ENCODE peak calls at places on chromosomes 2 and 18, in four cellular contexts. One of them, this sample, is unnamed.
A peak's percentile ranks its signal among the peaks of the same experiment; 100 is the strongest.

GRCh38 chr2:85704800-85705679 is 10.9 kb downstream of the GNLY start:
- DNase-seq in neural progenitor cell: no peak
- DNase-seq in HCT116: no peak
- DNase-seq in MM.1S: peak; percentile 45
- DNase-seq in this sample: peak; percentile 21

GRCh38 chr18:38493991-38494559 is 928.5 kb upstream of the CELF4 start:
- DNase-seq in neural progenitor cell: no peak
- DNase-seq in HCT116: no peak
- DNase-seq in MM.1S: no peak
- DNase-seq in this sample: no peak

GRCh38 chr2:24888177-24888576 is 31.9 kb downstream of the ADCY3 start:
- DNase-seq in neural progenitor cell: no peak
- DNase-seq in HCT116: no peak
- DNase-seq in MM.1S: no peak
- DNase-seq in this sample: no peak

GRCh38 chr2:27552941-27553340 is 29.9 kb upstream of the ZNF512 start:
- DNase-seq in neural progenitor cell: no peak
- DNase-seq in HCT116: no peak
- DNase-seq in MM.1S: no peak
- DNase-seq in this sample: no peak

GRCh38 chr2:139600166-139600565 is 820.0 kb upstream of the NXPH2 start:
- DNase-seq in neural progenitor cell: no peak
- DNase-seq in HCT116: no peak
- DNase-seq in MM.1S: no peak
- DNase-seq in this sample: no peak

GRCh38 chr2:20612835-20613341 is 38.0 kb downstream of the HS1BP3 start:
- DNase-seq in neural progenitor cell: no peak
- DNase-seq in HCT116: no peak
- DNase-seq in MM.1S: no peak
- DNase-seq in this sample: no peak

GRCh38 chr2:231673348-231673770 is 35.0 kb upstream of the PTMA start:
- DNase-seq in neural progenitor cell: peak; percentile 78
- DNase-seq in HCT116: peak; percentile 84
- DNase-seq in MM.1S: no peak
- DNase-seq in this sample: peak; percentile 54

GRCh38 chr2:113754989-113755689 is 1.3 kb downstream of the SLC35F5 start:
- DNase-seq in neural progenitor cell: no peak
- DNase-seq in HCT116: no peak
- DNase-seq in MM.1S: no peak
- DNase-seq in this sample: peak; percentile 14

GRCh38 chr18:70931942-70932814 is 643.3 kb downstream of the SOCS6 start:
- DNase-seq in neural progenitor cell: peak; percentile 54
- DNase-seq in HCT116: no peak
- DNase-seq in MM.1S: peak; percentile 72
- DNase-seq in this sample: peak; percentile 11

GRCh38 chr2:133504566-133505505 is 63.4 kb downstream of the NCKAP5 start:
- DNase-seq in neural progenitor cell: no peak
- DNase-seq in HCT116: no peak
- DNase-seq in MM.1S: no peak
- DNase-seq in this sample: no peak

GRCh38 chr2:240151477-240152031 is 11.1 kb upstream of the OTOS start:
- DNase-seq in neural progenitor cell: no peak
- DNase-seq in HCT116: no peak
- DNase-seq in MM.1S: no peak
- DNase-seq in this sample: no peak

GRCh38 chr2:7792031-7792651 is 874.9 kb downstream of the RNF144A start:
- DNase-seq in neural progenitor cell: no peak
- DNase-seq in HCT116: no peak
- DNase-seq in MM.1S: no peak
- DNase-seq in this sample: no peak

GRCh38 chr2:634041-634440 is 43.2 kb downstream of the TMEM18 start:
- DNase-seq in neural progenitor cell: no peak
- DNase-seq in HCT116: no peak
- DNase-seq in MM.1S: no peak
- DNase-seq in this sample: no peak

GRCh38 chr2:109396338-109397180 is 217.2 kb downstream of the SEPTIN10 start:
- DNase-seq in neural progenitor cell: no peak
- DNase-seq in HCT116: no peak
- DNase-seq in MM.1S: no peak
- DNase-seq in this sample: no peak

GRCh38 chr2:231386446-231386845 is 9.1 kb upstream of the B3GNT7 start:
- DNase-seq in neural progenitor cell: no peak
- DNase-seq in HCT116: no peak
- DNase-seq in MM.1S: no peak
- DNase-seq in this sample: no peak

GRCh38 chr2:30673127-30673526 is 134.1 kb downstream of the CAPN13 start:
- DNase-seq in neural progenitor cell: no peak
- DNase-seq in HCT116: no peak
- DNase-seq in MM.1S: no peak
- DNase-seq in this sample: no peak

GRCh38 chr2:112794841-112795240 is 10.5 kb upstream of the IL1A start:
- DNase-seq in neural progenitor cell: no peak
- DNase-seq in HCT116: no peak
- DNase-seq in MM.1S: no peak
- DNase-seq in this sample: no peak

GRCh38 chr18:59239627-59240026 is 19.7 kb downstream of the GRP start:
- DNase-seq in neural progenitor cell: no peak
- DNase-seq in HCT116: no peak
- DNase-seq in MM.1S: no peak
- DNase-seq in this sample: no peak

GRCh38 chr18:59012815-59013677 is 126.6 kb upstream of the SEC11C start:
- DNase-seq in neural progenitor cell: no peak
- DNase-seq in HCT116: no peak
- DNase-seq in MM.1S: no peak
- DNase-seq in this sample: no peak

GRCh38 chr2:106127776-106128268 is 66.3 kb downstream of the UXS1 start:
- DNase-seq in neural progenitor cell: no peak
- DNase-seq in HCT116: no peak
- DNase-seq in MM.1S: no peak
- DNase-seq in this sample: no peak

GRCh38 chr2:132943829-132944228 is 273.8 kb upstream of the LYPD1 start:
- DNase-seq in neural progenitor cell: no peak
- DNase-seq in HCT116: no peak
- DNase-seq in MM.1S: no peak
- DNase-seq in this sample: no peak

DNA sequence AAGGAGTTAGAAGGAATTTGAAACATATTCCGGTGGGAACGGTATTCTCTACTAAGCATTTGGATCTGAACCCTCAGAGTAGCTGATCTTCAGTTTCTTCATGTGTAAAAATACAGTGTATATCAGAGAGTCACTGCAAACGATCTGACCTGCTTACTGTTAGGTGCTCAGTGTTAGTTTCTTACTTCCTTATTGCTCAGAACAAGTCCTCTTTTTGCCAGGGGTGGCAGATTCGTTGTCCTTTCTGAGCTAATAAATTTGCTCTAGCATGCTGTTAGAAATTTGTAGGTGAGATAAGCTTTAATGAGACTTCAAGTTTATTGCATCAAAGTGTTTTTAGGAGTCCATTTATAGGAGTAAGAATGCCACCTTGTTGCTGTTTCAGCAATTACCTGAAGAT is 15.8 kb downstream of the PLEKHA3 start:
- DNase-seq in neural progenitor cell: no peak
- DNase-seq in HCT116: no peak
- DNase-seq in MM.1S: no peak
- DNase-seq in this sample: no peak
- H3K36me3 ChIP-seq in neural progenitor cell: peaks cover 3% of the 10 kb centered on the region
- H3K36me3 ChIP-seq in HCT116: peaks cover 24% of the 10 kb centered on the region
- H3K36me3 ChIP-seq in MM.1S: peaks cover 12% of the 10 kb centered on the region
- H3K36me3 ChIP-seq in this sample: peaks cover 82% of the 10 kb centered on the region

GRCh38 chr2:46967990-46968647 is 52.5 kb upstream of the MCFD2 start:
- DNase-seq in neural progenitor cell: no peak
- DNase-seq in HCT116: peak; percentile 82
- DNase-seq in MM.1S: no peak
- DNase-seq in this sample: no peak
- TF ChIP-seq EZH2phosphoT487 in neural progenitor cell: no peak
- TF ChIP-seq EZH2phosphoT487 in HCT116: no peak
- TF ChIP-seq EZH2phosphoT487 in MM.1S: no peak
- TF ChIP-seq EZH2phosphoT487 in this sample: no peak

GRCh38 chr2:197576631-197577030 is 60.8 kb downstream of the MOB4 start:
- DNase-seq in neural progenitor cell: no peak
- DNase-seq in HCT116: no peak
- DNase-seq in MM.1S: no peak
- DNase-seq in this sample: no peak

GRCh38 chr2:197575987-197576386 is 60.1 kb downstream of the MOB4 start:
- DNase-seq in neural progenitor cell: no peak
- DNase-seq in HCT116: no peak
- DNase-seq in MM.1S: no peak
- DNase-seq in this sample: no peak

GRCh38 chr2:197571622-197572271 is 55.9 kb downstream of the MOB4 start:
- DNase-seq in neural progenitor cell: no peak
- DNase-seq in HCT116: no peak
- DNase-seq in MM.1S: no peak
- DNase-seq in this sample: no peak

GRCh38 chr2:197573608-197574007 is 57.7 kb downstream of the MOB4 start:
- DNase-seq in neural progenitor cell: no peak
- DNase-seq in HCT116: no peak
- DNase-seq in MM.1S: no peak
- DNase-seq in this sample: no peak

GRCh38 chr2:197577446-197577845 is 61.6 kb downstream of the MOB4 start:
- DNase-seq in neural progenitor cell: no peak
- DNase-seq in HCT116: no peak
- DNase-seq in MM.1S: no peak
- DNase-seq in this sample: no peak
- H3K36me3 ChIP-seq in neural progenitor cell: no peaks in the 10 kb centered on the region
- H3K36me3 ChIP-seq in HCT116: peaks cover 2% of the 10 kb centered on the region
- H3K36me3 ChIP-seq in MM.1S: no peaks in the 10 kb centered on the region
- H3K36me3 ChIP-seq in this sample: peaks cover 6% of the 10 kb centered on the region

DNA sequence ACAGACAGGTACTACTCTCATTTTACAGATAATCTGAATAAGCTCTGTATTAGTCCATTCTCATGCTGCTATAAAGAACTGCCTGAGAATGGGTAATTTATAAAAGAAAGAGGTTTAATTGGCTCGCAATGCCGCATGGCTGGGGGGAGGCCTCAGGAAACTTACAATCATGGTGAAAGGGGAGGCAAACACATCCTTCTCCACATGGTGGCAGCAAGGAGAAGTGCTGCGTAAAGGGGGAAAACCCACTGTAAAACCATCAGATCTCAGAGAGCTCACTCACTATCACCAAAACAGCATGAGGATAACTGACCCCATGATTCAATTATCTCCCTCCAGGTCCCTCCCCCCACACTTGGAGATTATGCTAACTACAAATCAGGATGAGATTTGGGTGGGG is 254.4 kb downstream of the KCNE4 start:
- DNase-seq in neural progenitor cell: peak; percentile 41
- DNase-seq in HCT116: peak; percentile 28
- DNase-seq in MM.1S: peak; percentile 39
- DNase-seq in this sample: peak; percentile 6
- TF ChIP-seq EZH2phosphoT487 in neural progenitor cell: no peak
- TF ChIP-seq EZH2phosphoT487 in HCT116: no peak
- TF ChIP-seq EZH2phosphoT487 in MM.1S: no peak
- TF ChIP-seq EZH2phosphoT487 in this sample: no peak

GRCh38 chr18:8807502-8807833 is 102.1 kb downstream of the MTCL1 start:
- DNase-seq in neural progenitor cell: no peak
- DNase-seq in HCT116: no peak
- DNase-seq in MM.1S: no peak
- DNase-seq in this sample: no peak
- H3K36me3 ChIP-seq in neural progenitor cell: peaks cover 9% of the 10 kb centered on the region
- H3K36me3 ChIP-seq in HCT116: no peaks in the 10 kb centered on the region
- H3K36me3 ChIP-seq in MM.1S: no peaks in the 10 kb centered on the region
- H3K36me3 ChIP-seq in this sample: peaks cover 84% of the 10 kb centered on the region

DNA sequence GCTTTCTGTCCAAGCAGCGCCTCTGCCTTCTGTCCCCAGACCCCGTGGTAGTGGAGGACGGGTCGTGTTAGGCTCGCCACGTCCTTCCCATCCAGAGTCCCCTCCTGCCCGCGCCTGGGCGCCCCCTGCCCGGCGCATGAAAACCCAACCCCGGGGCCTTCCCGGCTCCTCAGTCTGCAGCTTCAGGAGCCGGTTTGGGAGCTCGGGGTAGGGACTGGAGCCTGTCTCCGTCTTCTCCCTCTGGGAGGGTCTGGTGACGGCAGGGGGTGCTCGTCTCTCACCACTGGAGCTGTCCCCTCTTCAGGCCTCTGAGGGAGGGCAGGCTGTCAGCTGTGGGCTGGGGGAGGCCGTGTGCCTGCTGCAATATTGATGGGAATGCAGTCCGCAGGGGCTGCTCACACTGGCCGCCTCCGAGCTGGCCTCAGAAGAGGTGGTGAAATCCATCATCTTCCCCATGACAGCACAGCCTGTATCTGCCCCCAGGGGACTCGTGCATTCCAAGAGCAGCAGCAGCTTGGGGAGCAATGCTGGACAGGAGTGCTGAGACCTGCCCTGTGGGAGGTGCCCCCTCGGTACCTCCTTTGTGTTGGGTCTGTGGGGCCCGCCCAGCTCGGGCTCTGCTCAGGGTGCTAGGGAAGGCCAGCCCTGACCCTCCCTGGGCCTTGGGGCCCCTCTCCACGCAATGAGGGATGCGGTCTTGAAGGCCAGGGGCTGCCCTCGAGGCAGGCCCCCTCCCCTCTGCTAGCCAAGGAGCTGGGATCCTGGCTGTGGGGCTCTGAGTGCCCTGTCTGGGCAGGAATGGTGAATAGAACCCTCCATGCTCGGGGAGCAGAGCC is 17.8 kb upstream of the KLHL30 start:
- DNase-seq in neural progenitor cell: peak; percentile 63
- DNase-seq in HCT116: no peak
- DNase-seq in MM.1S: no peak
- DNase-seq in this sample: no peak
- TF ChIP-seq EZH2phosphoT487 in neural progenitor cell: no peak
- TF ChIP-seq EZH2phosphoT487 in HCT116: no peak
- TF ChIP-seq EZH2phosphoT487 in MM.1S: no peak
- TF ChIP-seq EZH2phosphoT487 in this sample: no peak

DNA sequence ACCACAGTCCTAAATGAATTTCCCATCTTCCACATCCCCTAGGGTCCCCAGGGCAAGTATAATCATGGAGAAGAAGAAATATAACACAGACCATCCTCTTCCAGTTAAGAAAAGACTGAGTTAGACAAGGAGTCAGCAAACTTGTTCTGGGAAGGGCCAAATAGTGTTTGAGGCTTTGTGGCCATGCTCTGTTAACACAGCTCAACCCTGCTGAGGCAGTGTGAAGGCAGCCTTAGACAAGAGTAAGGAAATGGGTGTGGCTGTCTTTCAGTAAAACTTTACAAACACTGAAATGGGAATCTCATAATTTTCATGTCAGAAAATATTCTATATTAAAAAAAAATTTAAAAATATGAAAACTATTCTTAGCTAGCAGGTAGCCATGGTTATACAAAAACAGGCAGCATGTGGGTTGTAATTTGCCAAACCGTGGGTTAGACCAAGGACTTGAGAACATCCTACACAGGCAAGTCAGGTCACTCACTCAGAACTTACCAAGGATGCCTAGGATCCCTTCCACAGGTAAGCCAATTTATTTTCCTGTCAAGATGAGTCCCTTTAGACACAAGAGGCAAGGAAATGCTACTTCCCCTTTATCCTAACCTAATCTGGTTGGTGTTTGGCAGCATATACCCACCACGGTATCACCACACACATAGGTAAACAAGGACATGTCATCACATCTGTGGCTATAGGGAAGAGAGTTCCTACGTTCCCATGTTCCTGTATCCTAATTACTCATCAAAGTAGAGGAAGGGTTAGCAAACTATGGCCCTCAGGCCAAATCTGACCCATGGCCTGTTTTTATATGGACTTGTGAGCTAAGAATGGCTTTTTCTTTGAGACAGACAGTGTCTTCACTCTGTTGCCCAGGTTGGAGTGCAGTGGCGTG is 31.9 kb downstream of the C2orf74 start:
- DNase-seq in neural progenitor cell: no peak
- DNase-seq in HCT116: no peak
- DNase-seq in MM.1S: no peak
- DNase-seq in this sample: no peak
- H3K36me3 ChIP-seq in neural progenitor cell: peaks cover 19% of the 10 kb centered on the region
- H3K36me3 ChIP-seq in HCT116: peaks cover 22% of the 10 kb centered on the region
- H3K36me3 ChIP-seq in MM.1S: no peaks in the 10 kb centered on the region
- H3K36me3 ChIP-seq in this sample: peaks cover 92% of the 10 kb centered on the region